ENCODE peak calls at places on chromosome 1, in ten cellular contexts. One of them, this sample, is unnamed.

GRCh38 chr1:190429932-190430331 is 47.7 kb downstream of the BRINP3 start:
- DNase-seq in glutamatergic neuron: no peak
- DNase-seq in T-cell: no peak
- DNase-seq in left ventricle myocardium inferior: no peak
- DNase-seq in HEK293T: no peak
- DNase-seq in HTR-8/SVneo: no peak
- DNase-seq in endothelial cell: no peak
- DNase-seq in HS-5: no peak
- DNase-seq in fibroblast of pulmonary artery: no peak
- DNase-seq in testis: no peak
- DNase-seq in this sample: no peak

GRCh38 chr1:2391034-2391384 is 345 bp downstream of the MORN1 start:
- DNase-seq in HEK293T: peak
- DNase-seq in HS-5: no peak
- DNase-seq in glutamatergic neuron: no peak
- DNase-seq in endothelial cell: peak
- DNase-seq in fibroblast of pulmonary artery: no peak
- DNase-seq in left ventricle myocardium inferior: no peak
- DNase-seq in testis: peak
- DNase-seq in HTR-8/SVneo: no peak
- DNase-seq in T-cell: no peak
- DNase-seq in this sample: no peak

GRCh38 chr1:214548988-214549387 is 2.4 kb downstream of the PTPN14 start:
- DNase-seq in testis: peak
- DNase-seq in glutamatergic neuron: no peak
- DNase-seq in endothelial cell: no peak
- DNase-seq in T-cell: no peak
- DNase-seq in HTR-8/SVneo: no peak
- DNase-seq in left ventricle myocardium inferior: peak
- DNase-seq in HEK293T: no peak
- DNase-seq in fibroblast of pulmonary artery: peak
- DNase-seq in HS-5: no peak
- DNase-seq in this sample: no peak

GRCh38 chr1:42177551-42177981 is 13.0 kb upstream of the GUCA2A start:
- DNase-seq in HS-5: no peak
- DNase-seq in glutamatergic neuron: no peak
- DNase-seq in HTR-8/SVneo: no peak
- DNase-seq in T-cell: no peak
- DNase-seq in fibroblast of pulmonary artery: peak
- DNase-seq in left ventricle myocardium inferior: no peak
- DNase-seq in endothelial cell: no peak
- DNase-seq in HEK293T: no peak
- DNase-seq in testis: no peak
- DNase-seq in this sample: peak

GRCh38 chr1:85992756-85993155 is 163.8 kb downstream of the COL24A1 start:
- DNase-seq in fibroblast of pulmonary artery: peak
- DNase-seq in HEK293T: no peak
- DNase-seq in HTR-8/SVneo: no peak
- DNase-seq in T-cell: no peak
- DNase-seq in left ventricle myocardium inferior: no peak
- DNase-seq in HS-5: peak
- DNase-seq in endothelial cell: no peak
- DNase-seq in glutamatergic neuron: no peak
- DNase-seq in testis: no peak
- DNase-seq in this sample: no peak

GRCh38 chr1:31266547-31266946 is 26.9 kb upstream of the NKAIN1 start:
- DNase-seq in endothelial cell: no peak
- DNase-seq in testis: no peak
- DNase-seq in T-cell: no peak
- DNase-seq in fibroblast of pulmonary artery: no peak
- DNase-seq in left ventricle myocardium inferior: no peak
- DNase-seq in HS-5: no peak
- DNase-seq in HTR-8/SVneo: no peak
- DNase-seq in glutamatergic neuron: no peak
- DNase-seq in HEK293T: no peak
- DNase-seq in this sample: no peak

GRCh38 chr1:109513110-109513702 is 3.7 kb upstream of the AMIGO1 start:
- DNase-seq in glutamatergic neuron: no peak
- DNase-seq in left ventricle myocardium inferior: no peak
- DNase-seq in HTR-8/SVneo: no peak
- DNase-seq in fibroblast of pulmonary artery: no peak
- DNase-seq in testis: no peak
- DNase-seq in HS-5: no peak
- DNase-seq in HEK293T: no peak
- DNase-seq in T-cell: no peak
- DNase-seq in endothelial cell: no peak
- DNase-seq in this sample: no peak

GRCh38 chr1:215566556-215567490 is at the start of gene KCTD3:
- DNase-seq in HTR-8/SVneo: peak
- DNase-seq in fibroblast of pulmonary artery: peak
- DNase-seq in HS-5: no peak
- DNase-seq in HEK293T: peak
- DNase-seq in endothelial cell: peak
- DNase-seq in glutamatergic neuron: peak
- DNase-seq in left ventricle myocardium inferior: peak
- DNase-seq in testis: peak
- DNase-seq in T-cell: no peak
- DNase-seq in this sample: peak

GRCh38 chr1:235157150-235157549 is 3.9 kb downstream of the RBM34 start:
- DNase-seq in fibroblast of pulmonary artery: no peak
- DNase-seq in T-cell: no peak
- DNase-seq in left ventricle myocardium inferior: no peak
- DNase-seq in HEK293T: no peak
- DNase-seq in HTR-8/SVneo: no peak
- DNase-seq in endothelial cell: no peak
- DNase-seq in testis: no peak
- DNase-seq in glutamatergic neuron: no peak
- DNase-seq in HS-5: no peak
- DNase-seq in this sample: no peak

GRCh38 chr1:184545601-184546000 is 158.8 kb downstream of the C1orf21 start:
- DNase-seq in HS-5: no peak
- DNase-seq in glutamatergic neuron: no peak
- DNase-seq in endothelial cell: no peak
- DNase-seq in T-cell: no peak
- DNase-seq in fibroblast of pulmonary artery: peak
- DNase-seq in HEK293T: no peak
- DNase-seq in HTR-8/SVneo: no peak
- DNase-seq in testis: no peak
- DNase-seq in left ventricle myocardium inferior: no peak
- DNase-seq in this sample: no peak

GRCh38 chr1:68011786-68012375 is 38.5 kb downstream of the DIRAS3 start:
- DNase-seq in HS-5: no peak
- DNase-seq in HEK293T: no peak
- DNase-seq in left ventricle myocardium inferior: no peak
- DNase-seq in glutamatergic neuron: no peak
- DNase-seq in T-cell: no peak
- DNase-seq in fibroblast of pulmonary artery: peak
- DNase-seq in HTR-8/SVneo: no peak
- DNase-seq in testis: no peak
- DNase-seq in endothelial cell: no peak
- DNase-seq in this sample: no peak

GRCh38 chr1:48817505-48818114 is 40.9 kb upstream of the BEND5 start:
- DNase-seq in HS-5: no peak
- DNase-seq in T-cell: no peak
- DNase-seq in HEK293T: peak
- DNase-seq in endothelial cell: peak
- DNase-seq in fibroblast of pulmonary artery: peak
- DNase-seq in left ventricle myocardium inferior: peak
- DNase-seq in HTR-8/SVneo: no peak
- DNase-seq in glutamatergic neuron: peak
- DNase-seq in testis: peak
- DNase-seq in this sample: peak

GRCh38 chr1:226654508-226655124 is 84.5 kb downstream of the ITPKB start:
- DNase-seq in HTR-8/SVneo: no peak
- DNase-seq in T-cell: no peak
- DNase-seq in fibroblast of pulmonary artery: no peak
- DNase-seq in glutamatergic neuron: peak
- DNase-seq in endothelial cell: no peak
- DNase-seq in left ventricle myocardium inferior: peak
- DNase-seq in HS-5: no peak
- DNase-seq in HEK293T: no peak
- DNase-seq in testis: no peak
- DNase-seq in this sample: peak

GRCh38 chr1:53378061-53378460 is 50.2 kb upstream of the LRP8 start:
- DNase-seq in HEK293T: no peak
- DNase-seq in HTR-8/SVneo: no peak
- DNase-seq in T-cell: no peak
- DNase-seq in left ventricle myocardium inferior: no peak
- DNase-seq in glutamatergic neuron: no peak
- DNase-seq in HS-5: no peak
- DNase-seq in fibroblast of pulmonary artery: no peak
- DNase-seq in endothelial cell: no peak
- DNase-seq in testis: peak
- DNase-seq in this sample: peak

GRCh38 chr1:11787251-11787803 is 18.4 kb downstream of the MTHFR start:
- DNase-seq in fibroblast of pulmonary artery: peak
- DNase-seq in glutamatergic neuron: no peak
- DNase-seq in T-cell: no peak
- DNase-seq in HEK293T: no peak
- DNase-seq in endothelial cell: no peak
- DNase-seq in HTR-8/SVneo: no peak
- DNase-seq in testis: peak
- DNase-seq in HS-5: no peak
- DNase-seq in left ventricle myocardium inferior: peak
- DNase-seq in this sample: peak

GRCh38 chr1:94528271-94528670 is 13.3 kb downstream of the F3 start:
- DNase-seq in left ventricle myocardium inferior: no peak
- DNase-seq in glutamatergic neuron: no peak
- DNase-seq in fibroblast of pulmonary artery: no peak
- DNase-seq in T-cell: no peak
- DNase-seq in endothelial cell: no peak
- DNase-seq in HEK293T: no peak
- DNase-seq in testis: no peak
- DNase-seq in HS-5: no peak
- DNase-seq in HTR-8/SVneo: no peak
- DNase-seq in this sample: no peak

GRCh38 chr1:182331412-182331811 is 60.2 kb downstream of the GLUL start:
- DNase-seq in fibroblast of pulmonary artery: no peak
- DNase-seq in HEK293T: no peak
- DNase-seq in left ventricle myocardium inferior: no peak
- DNase-seq in glutamatergic neuron: no peak
- DNase-seq in endothelial cell: no peak
- DNase-seq in testis: no peak
- DNase-seq in HS-5: no peak
- DNase-seq in T-cell: no peak
- DNase-seq in HTR-8/SVneo: no peak
- DNase-seq in this sample: no peak

GRCh38 chr1:31647106-31647505 is 2.4 kb upstream of the PEF1 start:
- DNase-seq in HS-5: no peak
- DNase-seq in HEK293T: no peak
- DNase-seq in HTR-8/SVneo: no peak
- DNase-seq in left ventricle myocardium inferior: no peak
- DNase-seq in glutamatergic neuron: no peak
- DNase-seq in T-cell: no peak
- DNase-seq in endothelial cell: no peak
- DNase-seq in fibroblast of pulmonary artery: peak
- DNase-seq in testis: no peak
- DNase-seq in this sample: no peak

GRCh38 chr1:85061711-85062424 is 13.6 kb upstream of the MCOLN3 start:
- DNase-seq in T-cell: peak
- DNase-seq in endothelial cell: peak
- DNase-seq in HS-5: peak
- DNase-seq in HTR-8/SVneo: peak
- DNase-seq in HEK293T: peak
- DNase-seq in left ventricle myocardium inferior: peak
- DNase-seq in fibroblast of pulmonary artery: peak
- DNase-seq in testis: peak
- DNase-seq in glutamatergic neuron: peak
- DNase-seq in this sample: peak

GRCh38 chr1:204560590-204560989 is 44.4 kb downstream of the MDM4 start:
- DNase-seq in left ventricle myocardium inferior: no peak
- DNase-seq in testis: no peak
- DNase-seq in T-cell: no peak
- DNase-seq in endothelial cell: no peak
- DNase-seq in fibroblast of pulmonary artery: peak
- DNase-seq in HEK293T: no peak
- DNase-seq in HS-5: peak
- DNase-seq in glutamatergic neuron: no peak
- DNase-seq in HTR-8/SVneo: peak
- DNase-seq in this sample: no peak

GRCh38 chr1:106791041-106791440 is 265.4 kb upstream of the PRMT6 start:
- DNase-seq in testis: no peak
- DNase-seq in HS-5: no peak
- DNase-seq in glutamatergic neuron: no peak
- DNase-seq in left ventricle myocardium inferior: no peak
- DNase-seq in endothelial cell: no peak
- DNase-seq in T-cell: no peak
- DNase-seq in fibroblast of pulmonary artery: no peak
- DNase-seq in HTR-8/SVneo: no peak
- DNase-seq in HEK293T: no peak
- DNase-seq in this sample: no peak

GRCh38 chr1:3529099-3529729 is 74.7 kb downstream of the ARHGEF16 start:
- DNase-seq in T-cell: no peak
- DNase-seq in HEK293T: no peak
- DNase-seq in left ventricle myocardium inferior: peak
- DNase-seq in endothelial cell: no peak
- DNase-seq in HS-5: no peak
- DNase-seq in fibroblast of pulmonary artery: no peak
- DNase-seq in glutamatergic neuron: no peak
- DNase-seq in HTR-8/SVneo: no peak
- DNase-seq in testis: peak
- DNase-seq in this sample: peak

GRCh38 chr1:85581802-85582686 is 1.5 kb downstream of the CCN1 start:
- DNase-seq in HTR-8/SVneo: no peak
- DNase-seq in T-cell: no peak
- DNase-seq in left ventricle myocardium inferior: peak
- DNase-seq in HEK293T: peak
- DNase-seq in endothelial cell: peak
- DNase-seq in HS-5: no peak
- DNase-seq in glutamatergic neuron: peak
- DNase-seq in fibroblast of pulmonary artery: peak
- DNase-seq in testis: no peak
- DNase-seq in this sample: peak

GRCh38 chr1:27393641-27394281 is 1.3 kb downstream of the GPR3 start:
- DNase-seq in glutamatergic neuron: no peak
- DNase-seq in endothelial cell: no peak
- DNase-seq in HEK293T: no peak
- DNase-seq in HS-5: no peak
- DNase-seq in left ventricle myocardium inferior: no peak
- DNase-seq in HTR-8/SVneo: no peak
- DNase-seq in T-cell: no peak
- DNase-seq in testis: no peak
- DNase-seq in fibroblast of pulmonary artery: no peak
- DNase-seq in this sample: no peak

GRCh38 chr1:214417545-214418210 is 133.7 kb downstream of the PTPN14 start:
- DNase-seq in endothelial cell: no peak
- DNase-seq in HS-5: no peak
- DNase-seq in glutamatergic neuron: no peak
- DNase-seq in left ventricle myocardium inferior: no peak
- DNase-seq in T-cell: no peak
- DNase-seq in testis: no peak
- DNase-seq in fibroblast of pulmonary artery: no peak
- DNase-seq in HTR-8/SVneo: no peak
- DNase-seq in HEK293T: no peak
- DNase-seq in this sample: no peak

GRCh38 chr1:52423771-52424170 is 19.4 kb downstream of the PRPF38A start:
- DNase-seq in glutamatergic neuron: no peak
- DNase-seq in HEK293T: no peak
- DNase-seq in HS-5: no peak
- DNase-seq in T-cell: peak
- DNase-seq in HTR-8/SVneo: no peak
- DNase-seq in testis: no peak
- DNase-seq in fibroblast of pulmonary artery: no peak
- DNase-seq in endothelial cell: no peak
- DNase-seq in left ventricle myocardium inferior: no peak
- DNase-seq in this sample: no peak

GRCh38 chr1:154546264-154547043 is 12.0 kb downstream of the UBE2Q1 start:
- DNase-seq in fibroblast of pulmonary artery: peak
- DNase-seq in T-cell: peak
- DNase-seq in testis: peak
- DNase-seq in endothelial cell: peak
- DNase-seq in HEK293T: peak
- DNase-seq in HS-5: no peak
- DNase-seq in glutamatergic neuron: peak
- DNase-seq in HTR-8/SVneo: peak
- DNase-seq in left ventricle myocardium inferior: peak
- DNase-seq in this sample: no peak

GRCh38 chr1:243507672-243508302 is 251.9 kb downstream of the SDCCAG8 start:
- DNase-seq in HS-5: no peak
- DNase-seq in glutamatergic neuron: no peak
- DNase-seq in endothelial cell: no peak
- DNase-seq in fibroblast of pulmonary artery: no peak
- DNase-seq in testis: no peak
- DNase-seq in left ventricle myocardium inferior: no peak
- DNase-seq in HTR-8/SVneo: no peak
- DNase-seq in T-cell: no peak
- DNase-seq in HEK293T: no peak
- DNase-seq in this sample: no peak